ENCODE peak calls at places on chromosomes 13 and 19, in five cellular contexts. C, U, O, Z and F are unnamed samples.

GRCh38 chr19:48720251-48720612 is 707 bp upstream of the MAMSTR start:
- DNase-seq in C (no peak), U (no peak), O (no peak), Z (no peak), F (no peak)

GRCh38 chr13:36709136-36709895 is 35.5 kb downstream of the SERTM1 start:
- DNase-seq in C (no peak), U (no peak), O (no peak), Z (no peak), F (peak; percentile 74)

GRCh38 chr13:40983269-40983668 is 35.8 kb downstream of the ELF1 start:
- DNase-seq in C (no peak), U (no peak), O (no peak), Z (no peak), F (no peak)

GRCh38 chr19:38734426-38735256 is 9.6 kb downstream of the CAPN12 start:
- DNase-seq in C (peak; percentile 41), U (peak; percentile 36), O (peak; percentile 55), Z (peak; percentile 27), F (no peak)

GRCh38 chr13:43074824-43075510 is 51.6 kb downstream of the DNAJC15 start:
- DNase-seq in C (no peak), U (no peak), O (no peak), Z (no peak), F (no peak)

GRCh38 chr13:62418872-62419271 is 1003.2 kb upstream of the PCDH20 start:
- DNase-seq in C (no peak), U (no peak), O (no peak), Z (no peak), F (no peak)

GRCh38 chr19:39498262-39499081 is at the start of gene DLL3:
- DNase-seq in C (peak; percentile 34), U (no peak), O (peak; percentile 10), Z (no peak), F (peak; percentile 27)

GRCh38 chr13:23600534-23600933 is 30.3 kb downstream of the TNFRSF19 start:
- DNase-seq in C (no peak), U (no peak), O (no peak), Z (no peak), F (no peak)

GRCh38 chr13:30905932-30906383 is at the start of gene MEDAG:
- DNase-seq in C (no peak), U (no peak), O (no peak), Z (peak; percentile 81), F (peak; percentile 50)

GRCh38 chr19:17526922-17527321 is 15.5 kb downstream of the PGLS start:
- DNase-seq in C (no peak), U (no peak), O (no peak), Z (no peak), F (no peak)

GRCh38 chr19:17522988-17523872 is 11.8 kb downstream of the PGLS start:
- DNase-seq in C (no peak), U (no peak), O (no peak), Z (no peak), F (no peak)

GRCh38 chr19:17524651-17525050 is 13.2 kb downstream of the PGLS start:
- DNase-seq in C (no peak), U (no peak), O (no peak), Z (no peak), F (no peak)

GRCh38 chr19:17527326-17527725 is 15.9 kb downstream of the PGLS start:
- DNase-seq in C (no peak), U (no peak), O (no peak), Z (no peak), F (no peak)

GRCh38 chr19:17525141-17525540 is 13.7 kb downstream of the PGLS start:
- DNase-seq in C (no peak), U (no peak), O (no peak), Z (no peak), F (no peak)
- H3K4me1 ChIP-seq in C (no peaks in the 10 kb centered on the region), U (peaks cover 26% of the 10 kb centered on the region), O (no peaks in the 10 kb centered on the region), Z (no peaks in the 10 kb centered on the region), F (no peaks in the 10 kb centered on the region)

DNA sequence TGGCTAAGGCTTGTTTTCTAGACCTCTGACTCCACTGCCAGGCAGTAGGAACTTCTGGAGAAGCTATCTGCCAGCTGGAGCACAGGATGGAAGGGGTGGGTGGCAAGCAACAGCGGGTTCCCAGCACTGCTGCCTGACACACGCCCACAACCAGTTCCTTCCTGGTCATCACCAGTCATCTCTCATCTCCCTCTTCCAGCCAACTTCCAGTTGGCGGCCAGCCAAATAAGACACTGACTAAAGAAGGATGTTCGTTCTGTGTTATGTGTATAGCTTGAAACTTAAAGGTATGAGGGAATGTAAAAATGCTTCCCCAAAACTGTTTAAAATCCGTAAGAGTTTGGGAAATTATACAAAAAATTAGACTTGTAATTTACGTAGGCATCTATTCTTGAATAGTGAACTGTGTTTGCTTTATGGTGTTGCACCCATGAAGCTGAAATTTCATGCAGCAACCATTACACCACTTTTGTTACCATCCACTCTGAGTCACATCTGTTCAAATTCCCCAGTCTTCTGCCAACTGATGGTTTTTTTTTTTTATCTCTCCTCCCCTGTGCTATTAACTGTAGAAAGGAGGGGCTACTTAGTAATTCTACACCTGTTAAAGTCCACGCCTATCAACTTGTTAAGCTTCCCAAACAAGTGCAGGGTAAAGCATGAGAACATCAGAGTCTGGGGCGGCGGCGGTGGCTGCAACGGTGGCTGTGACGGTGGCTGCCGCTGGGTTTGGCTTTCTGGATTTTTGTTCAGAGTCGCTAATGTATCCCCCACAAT is 86.2 kb upstream of the FRY start:
- DNase-seq in C (peak; percentile 41), U (no peak), O (peak; percentile 84), Z (peak; percentile 44), F (peak; percentile 74)
- H3K4me3 ChIP-seq in C (no peak overlapping the region), U (no peak overlapping the region), O (no peak overlapping the region), Z (no peak overlapping the region), F (peak overlapping the region; percentile 65)

GRCh38 chr19:42123765-42124164 is 8.5 kb downstream of the POU2F2 start:
- DNase-seq in C (no peak), U (no peak), O (no peak), Z (no peak), F (no peak)
- H3K4me1 ChIP-seq in C (no peaks in the 10 kb centered on the region), U (peaks cover 59% of the 10 kb centered on the region), O (peaks cover 25% of the 10 kb centered on the region), Z (no peaks in the 10 kb centered on the region), F (peaks cover 13% of the 10 kb centered on the region)

GRCh38 chr19:18433039-18433691 is 4.8 kb downstream of the ISYNA1 start:
- DNase-seq in C (peak; percentile 50), U (no peak), O (no peak), Z (peak; percentile 53), F (no peak)
- H3K4me3 ChIP-seq in C (peak overlapping the region; percentile 43), U (peak overlapping the region; percentile 52), O (no peak overlapping the region), Z (peak overlapping the region; percentile 41), F (no peak overlapping the region)

GRCh38 chr13:80339841-80340642 is 884 bp downstream of the SPRY2 start:
- DNase-seq in C (peak; percentile 60), U (no peak), O (peak; percentile 52), Z (peak; percentile 28), F (peak; percentile 69)
- H3K4me1 ChIP-seq in C (peaks cover 19% of the 10 kb centered on the region), U (peaks cover 38% of the 10 kb centered on the region), O (peaks cover 15% of the 10 kb centered on the region), Z (no peaks in the 10 kb centered on the region), F (peaks cover 39% of the 10 kb centered on the region)

GRCh38 chr19:10420444-10421239 is at the start of gene PDE4A:
- DNase-seq in C (peak; percentile 70), U (peak; percentile 58), O (peak; percentile 43), Z (no peak), F (peak; percentile 64)
- H3K4me3 ChIP-seq in C (peak within 1 kb of the TSS; percentile 59), U (peak within 1 kb of the TSS; percentile 46), O (no peak within 1 kb of the TSS), Z (no peak within 1 kb of the TSS), F (peak within 1 kb of the TSS; percentile 27)

GRCh38 chr19:10187315-10187714 is 7.4 kb downstream of the DNMT1 start:
- DNase-seq in C (no peak), U (no peak), O (no peak), Z (no peak), F (no peak)

GRCh38 chr19:10191347-10191746 is 3.4 kb downstream of the DNMT1 start:
- DNase-seq in C (no peak), U (no peak), O (no peak), Z (peak; percentile 34), F (peak; percentile 80)

GRCh38 chr19:10193666-10194499 is 870 bp downstream of the DNMT1 start:
- DNase-seq in C (no peak), U (peak; percentile 15), O (peak; percentile 63), Z (no peak), F (peak; percentile 46)

GRCh38 chr19:10192922-10193321 is 1.8 kb downstream of the DNMT1 start:
- DNase-seq in C (no peak), U (no peak), O (no peak), Z (no peak), F (no peak)

GRCh38 chr19:10189631-10190425 is 4.9 kb downstream of the DNMT1 start:
- DNase-seq in C (no peak), U (no peak), O (no peak), Z (no peak), F (no peak)
- H3K4me1 ChIP-seq in C (peaks cover 3% of the 10 kb centered on the region), U (peaks cover 50% of the 10 kb centered on the region), O (peaks cover 5% of the 10 kb centered on the region), Z (peaks cover 14% of the 10 kb centered on the region), F (peaks cover 24% of the 10 kb centered on the region)

GRCh38 chr13:100128373-100128772 is 39.5 kb downstream of the PCCA start:
- DNase-seq in C (no peak), U (no peak), O (peak; percentile 8), Z (no peak), F (no peak)
- H3K4me3 ChIP-seq in C (no peak overlapping the region), U (no peak overlapping the region), O (no peak overlapping the region), Z (no peak overlapping the region), F (no peak overlapping the region)